ENCODE peak calls at places on chromosome 2, in ten cellular contexts. Y is mesothelial cell of epicardium; R is activated B cell treated with CpG ODN at 0.5 μM for 24 hours; E is activated T-cell treated with anti-CD3 and anti-CD28 coated beads for 1 hour; X is stimulated activated CD8-positive, alpha-beta memory T cell treated with anti-CD3 and anti-CD28 coated beads, Interleukin-15, amount 100 ng/mL, for 24 hours; S is fibroblast of the conjunctiva; N is stimulated activated CD4-positive, alpha-beta T cell treated with anti-CD3 and anti-CD28 coated beads, Interleukin-4, amount 100 ng/mL, for 48 hours; J is PC-9; L is BJ; K is H54. G is an unnamed sample.

GRCh38 chr2:74945783-74946165 is 12.7 kb upstream of the POLE4 start:
- DNase-seq in Y (no peak), R (no peak), E (no peak), X (no peak), S (no peak), N (no peak), J (no peak), L (no peak), K (no peak), G (no peak)

GRCh38 chr2:50448556-50448955 is 583.4 kb downstream of the NRXN1 start:
- DNase-seq in Y (no peak), R (no peak), E (no peak), X (no peak), S (no peak), N (no peak), J (no peak), L (no peak), K (no peak), G (no peak)

GRCh38 chr2:137865954-137866540 is 98.2 kb upstream of the HNMT start:
- DNase-seq in Y (no peak), R (peak; percentile 19), E (peak; percentile 23), X (no peak), S (peak; percentile 23), N (peak; percentile 46), J (no peak), L (no peak), K (no peak), G (peak; percentile 16)

GRCh38 chr2:3236300-3236699 is 141.3 kb downstream of the EIPR1 start:
- DNase-seq in Y (no peak), R (no peak), E (no peak), X (no peak), S (no peak), N (no peak), J (no peak), L (no peak), K (no peak), G (no peak)

GRCh38 chr2:166180951-166181812 is 53.4 kb upstream of the SCN1A start:
- DNase-seq in Y (no peak), R (no peak), E (no peak), X (no peak), S (peak; percentile 17), N (peak; percentile 3), J (no peak), L (no peak), K (peak; percentile 12), G (no peak)

GRCh38 chr2:85398426-85399182 is 11.6 kb downstream of the CAPG start:
- DNase-seq in Y (no peak), R (no peak), E (no peak), X (no peak), S (no peak), N (no peak), J (no peak), L (no peak), K (no peak), G (no peak)

GRCh38 chr2:191347881-191348280 is 102.7 kb downstream of the MYO1B start:
- DNase-seq in Y (no peak), R (no peak), E (no peak), X (no peak), S (no peak), N (no peak), J (no peak), L (no peak), K (no peak), G (no peak)

GRCh38 chr2:2101924-2102323 is 229.2 kb downstream of the MYT1L start:
- DNase-seq in Y (no peak), R (no peak), E (no peak), X (no peak), S (no peak), N (no peak), J (no peak), L (no peak), K (no peak), G (no peak)

GRCh38 chr2:20182241-20182931 is 42.5 kb downstream of the SDC1 start:
- DNase-seq in Y (no peak), R (no peak), E (no peak), X (no peak), S (no peak), N (no peak), J (no peak), L (no peak), K (peak; percentile 94), G (no peak)

GRCh38 chr2:112542974-112543760 is 902 bp downstream of the POLR1B start:
- DNase-seq in Y (no peak), R (no peak), E (no peak), X (no peak), S (no peak), N (no peak), J (no peak), L (no peak), K (peak; percentile 15), G (no peak)

GRCh38 chr2:228699888-228700287 is 518.4 kb upstream of the SPHKAP start:
- DNase-seq in Y (no peak), R (no peak), E (no peak), X (no peak), S (no peak), N (no peak), J (no peak), L (no peak), K (no peak), G (no peak)

GRCh38 chr2:46098606-46099005 is 198.6 kb upstream of the EPAS1 start:
- DNase-seq in Y (no peak), R (no peak), E (no peak), X (no peak), S (peak; percentile 76), N (no peak), J (peak; percentile 96), L (peak; percentile 67), K (peak; percentile 35), G (peak; percentile 68)

GRCh38 chr2:45993476-45993991 is 303.7 kb upstream of the EPAS1 start:
- DNase-seq in Y (no peak), R (no peak), E (peak; percentile 33), X (no peak), S (peak; percentile 84), N (peak; percentile 51), J (peak; percentile 74), L (no peak), K (peak; percentile 60), G (peak; percentile 78)

GRCh38 chr2:229437467-229437866 is 166.4 kb upstream of the PID1 start:
- DNase-seq in Y (no peak), R (no peak), E (no peak), X (no peak), S (no peak), N (no peak), J (no peak), L (no peak), K (no peak), G (no peak)

GRCh38 chr2:136118819-136119716 is 1.1 kb upstream of the CXCR4 start:
- DNase-seq in Y (no peak), R (peak; percentile 78), E (peak; percentile 81), X (peak; percentile 28), S (no peak), N (peak; percentile 77), J (no peak), L (no peak), K (no peak), G (no peak)

GRCh38 chr2:19114754-19115231 is 243.6 kb downstream of the OSR1 start:
- DNase-seq in Y (no peak), R (no peak), E (no peak), X (no peak), S (no peak), N (no peak), J (no peak), L (no peak), K (no peak), G (no peak)

GRCh38 chr2:239321596-239322413 is 79.0 kb downstream of the HDAC4 start:
- DNase-seq in Y (no peak), R (no peak), E (peak; percentile 29), X (no peak), S (no peak), N (peak; percentile 39), J (no peak), L (no peak), K (no peak), G (no peak)

GRCh38 chr2:238029853-238030252 is 30.9 kb upstream of the SCLY start:
- DNase-seq in Y (no peak), R (no peak), E (no peak), X (no peak), S (no peak), N (no peak), J (no peak), L (no peak), K (no peak), G (no peak)

GRCh38 chr2:224171226-224171625 is 132.1 kb upstream of the SERPINE2 start:
- DNase-seq in Y (no peak), R (no peak), E (no peak), X (no peak), S (no peak), N (no peak), J (no peak), L (no peak), K (no peak), G (no peak)

GRCh38 chr2:16069663-16069932 is 129.2 kb downstream of the MYCN start:
- DNase-seq in Y (no peak), R (no peak), E (no peak), X (no peak), S (no peak), N (no peak), J (no peak), L (no peak), K (no peak), G (no peak)

G was measured in AG04450.